ENCODE peak calls at places on chromosomes 4 and X, in five cellular contexts. O, Y, M, F and I are unnamed samples.

GRCh38 chr4:177107288-177107901 is 202.3 kb upstream of the NEIL3 start:
- DNase-seq in M (no peak), Y (no peak), O (no peak), F (no peak), I (no peak)

GRCh38 chrX:93580634-93581033 is 92.7 kb downstream of the NAP1L3 start:
- DNase-seq in M (no peak), Y (no peak), F (no peak), O (no peak), I (no peak)

GRCh38 chr4:6749340-6750171 is 33.0 kb upstream of the KIAA0232 start:
- DNase-seq in O (no peak), F (peak; percentile 61), M (no peak), Y (peak; percentile 82), I (peak; percentile 99)

GRCh38 chrX:35842657-35843056 is 44.5 kb downstream of the MAGEB16 start:
- DNase-seq in Y (no peak), F (no peak), M (no peak), O (no peak), I (no peak)

GRCh38 chr4:132934901-132935300 is 214.2 kb upstream of the PCDH10 start:
- DNase-seq in Y (no peak), M (no peak), F (no peak), O (no peak), I (no peak)

GRCh38 chr4:175109933-175110332 is 191.8 kb downstream of the ADAM29 start:
- DNase-seq in F (no peak), O (no peak), Y (no peak), M (no peak), I (no peak)

GRCh38 chrX:65331371-65331770 is 203.2 kb downstream of the LAS1L start:
- DNase-seq in O (no peak), M (no peak), Y (no peak), F (no peak), I (no peak)

GRCh38 chr4:59175588-59175987 is 2024.5 kb upstream of the ADGRL3 start:
- DNase-seq in F (no peak), M (no peak), Y (no peak), O (no peak), I (no peak)

GRCh38 chr4:27702710-27703431 is 842.2 kb downstream of the STIM2 start:
- DNase-seq in M (no peak), O (no peak), Y (no peak), F (peak; percentile 16), I (no peak)

GRCh38 chrX:97538745-97539144 is 655.0 kb downstream of the RPA4 start:
- DNase-seq in M (no peak), O (no peak), Y (no peak), F (no peak), I (no peak)

GRCh38 chr4:91471280-91471679 is 832.5 kb upstream of the GRID2 start:
- DNase-seq in F (no peak), M (no peak), Y (no peak), O (no peak), I (no peak)

GRCh38 chrX:16578218-16578617 is 71.7 kb upstream of the S100G start:
- DNase-seq in O (no peak), M (no peak), Y (no peak), F (no peak), I (no peak)

GRCh38 chr4:105162123-105162796 is 15.6 kb downstream of the TET2 start:
- DNase-seq in M (no peak), O (no peak), Y (no peak), F (no peak), I (no peak)

GRCh38 chrX:3257471-3257870 is 89.0 kb downstream of the MXRA5 start:
- DNase-seq in F (no peak), O (no peak), Y (no peak), M (no peak), I (no peak)

GRCh38 chr4:149765630-149766029 is 50.0 kb downstream of the IQCM start:
- DNase-seq in M (no peak), O (no peak), Y (peak; percentile 15), F (no peak), I (no peak)

GRCh38 chr4:2343476-2343875 is 75.0 kb downstream of the ZFYVE28 start:
- DNase-seq in M (no peak), O (no peak), Y (no peak), F (no peak), I (no peak)

GRCh38 chr4:38306482-38307071 is 346.4 kb downstream of the PTTG2 start:
- DNase-seq in F (no peak), M (no peak), O (no peak), Y (no peak), I (no peak)

GRCh38 chr4:123346944-123347343 is 49.7 kb upstream of the SPRY1 start:
- DNase-seq in O (no peak), F (no peak), Y (no peak), M (no peak), I (no peak)